ENCODE peak calls at places on chromosomes 4 and X, in four cellular contexts. N, V, I and D are unnamed samples.
A peak's percentile ranks its signal among the peaks of the same experiment; 100 is the strongest.

GRCh38 chr4:121777625-121778024 is 12.7 kb upstream of the SMIM43 start:
- DNase-seq in N (no peak), V (no peak), I (no peak), D (no peak)

GRCh38 chr4:2825740-2826139 is 17.9 kb upstream of the ADD1 start:
- DNase-seq in N (no peak), V (no peak), I (no peak), D (peak; percentile 30)

GRCh38 chr4:159178147-159178541 is 75.3 kb downstream of the RAPGEF2 start:
- DNase-seq in N (no peak), V (no peak), I (no peak), D (no peak)

GRCh38 chrX:134244043-134244442 is 7.1 kb downstream of the CCDC160 start:
- DNase-seq in N (no peak), V (no peak), I (no peak), D (no peak)

GRCh38 chr4:169225812-169226211 is 44.9 kb downstream of the SH3RF1 start:
- DNase-seq in N (no peak), V (no peak), I (no peak), D (no peak)

GRCh38 chr4:71241467-71242401 is 97.1 kb upstream of the SLC4A4 start:
- DNase-seq in N (no peak), V (no peak), I (no peak), D (no peak)

GRCh38 chr4:42397256-42397634 is at the start of gene SHISA3:
- DNase-seq in N (no peak), V (peak; percentile 50), I (no peak), D (peak; percentile 51)

GRCh38 chrX:39309018-39309620 is 507.9 kb downstream of the MID1IP1 start:
- DNase-seq in N (no peak), V (peak; percentile 66), I (peak; percentile 1), D (no peak)

GRCh38 chr4:103012085-103012484 is 7.4 kb downstream of the SLC9B1 start:
- DNase-seq in N (no peak), V (no peak), I (no peak), D (no peak)

GRCh38 chr4:68373513-68373912 is 23.6 kb upstream of the YTHDC1 start:
- DNase-seq in N (peak; percentile 46), V (peak; percentile 75), I (no peak), D (peak; percentile 90)